ENCODE peak calls at places on chromosome X, in four cellular contexts. X, V, L and P are unnamed samples.

GRCh38 chrX:112051546-112051945 is 31.0 kb downstream of the TRPC5 start:
- DNase-seq in X (no peak), V (no peak), L (no peak), P (no peak)

GRCh38 chrX:118066867-118067515 is 49.6 kb downstream of the KLHL13 start:
- DNase-seq in X (no peak), V (no peak), L (no peak), P (no peak)

GRCh38 chrX:115642895-115643530 is 82.0 kb downstream of the PLS3 start:
- DNase-seq in X (no peak), V (peak), L (peak), P (peak)

GRCh38 chrX:69095260-69095659 is 70.0 kb downstream of the PJA1 start:
- DNase-seq in X (no peak), V (no peak), L (no peak), P (no peak)

GRCh38 chrX:40082447-40083119 is 15.2 kb downstream of the BCOR start:
- DNase-seq in X (no peak), V (no peak), L (no peak), P (no peak)

GRCh38 chrX:15838017-15838416 is 16.6 kb downstream of the AP1S2 start:
- DNase-seq in X (no peak), V (no peak), L (no peak), P (no peak)

GRCh38 chrX:45233541-45233940 is 32.9 kb upstream of the DIPK2B start:
- DNase-seq in X (no peak), V (no peak), L (peak), P (no peak)

GRCh38 chrX:40154853-40155616 is 57.3 kb upstream of the BCOR start:
- DNase-seq in X (no peak), V (no peak), L (peak), P (no peak)

GRCh38 chrX:38800981-38801845 is at the start of gene MID1IP1:
- DNase-seq in X (peak), V (peak), L (peak), P (peak)

GRCh38 chrX:9071031-9071650 is 37.2 kb upstream of the FAM9B start:
- DNase-seq in X (no peak), V (no peak), L (peak), P (no peak)

GRCh38 chrX:3713937-3714434 is 537 bp upstream of the PRKX start:
- DNase-seq in X (no peak), V (no peak), L (no peak), P (no peak)

GRCh38 chrX:70432936-70433847 is 10.1 kb downstream of the GDPD2 start:
- DNase-seq in X (no peak), V (no peak), L (no peak), P (no peak)

GRCh38 chrX:118182050-118182449 is 65.4 kb upstream of the KLHL13 start:
- DNase-seq in X (no peak), V (no peak), L (no peak), P (no peak)

GRCh38 chrX:111492085-111492484 is 19.4 kb upstream of the SERTM2 start:
- DNase-seq in X (no peak), V (no peak), L (peak), P (no peak)

GRCh38 chrX:136028383-136028984 is 43.2 kb downstream of the SLC9A6 start:
- DNase-seq in X (no peak), V (no peak), L (peak), P (no peak)

GRCh38 chrX:125646195-125646594 is 326.5 kb downstream of the TEX13C start:
- DNase-seq in X (no peak), V (no peak), L (no peak), P (no peak)

GRCh38 chrX:96407501-96407900 is 277.1 kb upstream of the DIAPH2 start:
- DNase-seq in X (no peak), V (no peak), L (peak), P (no peak)

GRCh38 chrX:112356031-112356430 is 273.5 kb upstream of the TRPC5 start:
- DNase-seq in X (no peak), V (no peak), L (no peak), P (no peak)

GRCh38 chrX:137151403-137151802 is 117.6 kb upstream of the GPR101 start:
- DNase-seq in X (no peak), V (no peak), L (no peak), P (no peak)

GRCh38 chrX:104113237-104113965 is 1.1 kb downstream of the ZCCHC18 start:
- DNase-seq in X (peak), V (peak), L (peak), P (peak)

GRCh38 chrX:54640721-54641120 is 110.7 kb downstream of the GNL3L start:
- DNase-seq in X (no peak), V (no peak), L (no peak), P (no peak)

GRCh38 chrX:115579786-115580294 is 18.9 kb downstream of the PLS3 start:
- DNase-seq in X (no peak), V (no peak), L (no peak), P (no peak)

GRCh38 chrX:146907391-146908240 is 93.1 kb upstream of the CXorf51A start:
- DNase-seq in X (no peak), V (no peak), L (no peak), P (no peak)

GRCh38 chrX:111460612-111461011 is 48.6 kb upstream of the DCX start:
- DNase-seq in X (no peak), V (no peak), L (peak), P (no peak)

GRCh38 chrX:68284281-68284904 is 148.9 kb downstream of the OPHN1 start:
- DNase-seq in X (no peak), V (no peak), L (no peak), P (no peak)

GRCh38 chrX:13791559-13791958 is 25.3 kb downstream of the GPM6B start:
- DNase-seq in X (no peak), V (no peak), L (no peak), P (no peak)

GRCh38 chrX:49300703-49301102 is 2.7 kb upstream of the GAGE10 start:
- DNase-seq in X (no peak), V (no peak), L (no peak), P (no peak)

GRCh38 chrX:1463581-1464281 is 11.0 kb upstream of the ASMTL start:
- DNase-seq in X (no peak), V (no peak), L (no peak), P (no peak)